ENCODE peak calls at places on chromosomes 4 and X, in five cellular contexts. F is breast epithelium, Y is esophagus muscularis mucosa, E is GM12891, W is GM12892. N is an unnamed sample.

GRCh38 chr4:48162162-48162561 is 28.1 kb upstream of the TXK start:
- DNase-seq in Y (no peak), E (no peak), F (no peak), W (no peak), N (no peak)

GRCh38 chr4:183729430-183730328 is 70.6 kb downstream of the TRAPPC11 start:
- DNase-seq in E (no peak), W (no peak), F (no peak), Y (no peak), N (no peak)

GRCh38 chrX:148049441-148049840 is 68.3 kb downstream of the FMR1NB start:
- DNase-seq in F (no peak), W (no peak), E (no peak), Y (no peak), N (no peak)

GRCh38 chr4:170139764-170140163 is 50.0 kb upstream of the AADAT start:
- DNase-seq in F (no peak), W (no peak), E (no peak), Y (no peak), N (no peak)

GRCh38 chr4:89598602-89599001 is 238.4 kb downstream of the SNCA start:
- DNase-seq in E (no peak), W (no peak), F (no peak), Y (no peak), N (no peak)

GRCh38 chr4:5747746-5748365 is 36.9 kb downstream of the EVC start:
- DNase-seq in F (no peak), W (no peak), E (no peak), Y (no peak), N (no peak)

GRCh38 chr4:55186123-55186522 is 60.7 kb upstream of the KDR start:
- DNase-seq in W (no peak), Y (no peak), E (no peak), F (no peak), N (no peak)

GRCh38 chr4:7322166-7322991 is 112.4 kb downstream of the PSAPL1 start:
- DNase-seq in E (no peak), F (no peak), W (no peak), Y (no peak), N (no peak)

GRCh38 chrX:82658492-82658891 is 849.6 kb upstream of the POU3F4 start:
- DNase-seq in F (no peak), E (no peak), Y (no peak), W (no peak), N (no peak)
- TF ChIP-seq POLR2AphosphoS5 in F (no peak), E (no peak), Y (no peak), W (no peak), N (no peak)

DNA sequence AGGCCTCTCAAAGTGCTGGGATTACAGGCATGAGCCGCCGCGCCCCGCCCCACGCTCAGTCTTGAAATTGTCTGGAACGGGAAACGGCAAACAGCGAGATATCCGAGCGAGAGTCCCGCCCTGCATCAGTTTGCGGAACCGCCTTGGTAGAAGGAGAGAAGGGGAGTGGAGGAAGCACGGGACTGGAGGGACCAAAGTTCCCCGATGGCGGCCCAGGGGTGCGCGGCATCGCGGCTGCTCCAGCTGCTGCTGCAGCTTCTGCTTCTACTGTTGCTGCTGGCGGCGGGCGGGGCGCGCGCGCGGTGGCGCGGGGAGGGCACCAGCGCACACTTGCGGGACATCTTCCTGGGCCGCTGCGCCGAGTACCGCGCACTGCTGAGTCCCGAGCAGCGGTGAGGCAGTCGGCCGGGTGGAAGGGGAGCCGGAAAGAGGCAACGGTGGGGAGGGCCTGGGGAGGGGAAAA is at the start of gene BST1:
- DNase-seq in W (peak; percentile 20), E (peak; percentile 29), Y (peak; percentile 95), F (peak; percentile 56), N (no peak)
- TF ChIP-seq POLR2AphosphoS5 in W (no peak), E (no peak), Y (peak; percentile 28), F (no peak), N (no peak)

DNA sequence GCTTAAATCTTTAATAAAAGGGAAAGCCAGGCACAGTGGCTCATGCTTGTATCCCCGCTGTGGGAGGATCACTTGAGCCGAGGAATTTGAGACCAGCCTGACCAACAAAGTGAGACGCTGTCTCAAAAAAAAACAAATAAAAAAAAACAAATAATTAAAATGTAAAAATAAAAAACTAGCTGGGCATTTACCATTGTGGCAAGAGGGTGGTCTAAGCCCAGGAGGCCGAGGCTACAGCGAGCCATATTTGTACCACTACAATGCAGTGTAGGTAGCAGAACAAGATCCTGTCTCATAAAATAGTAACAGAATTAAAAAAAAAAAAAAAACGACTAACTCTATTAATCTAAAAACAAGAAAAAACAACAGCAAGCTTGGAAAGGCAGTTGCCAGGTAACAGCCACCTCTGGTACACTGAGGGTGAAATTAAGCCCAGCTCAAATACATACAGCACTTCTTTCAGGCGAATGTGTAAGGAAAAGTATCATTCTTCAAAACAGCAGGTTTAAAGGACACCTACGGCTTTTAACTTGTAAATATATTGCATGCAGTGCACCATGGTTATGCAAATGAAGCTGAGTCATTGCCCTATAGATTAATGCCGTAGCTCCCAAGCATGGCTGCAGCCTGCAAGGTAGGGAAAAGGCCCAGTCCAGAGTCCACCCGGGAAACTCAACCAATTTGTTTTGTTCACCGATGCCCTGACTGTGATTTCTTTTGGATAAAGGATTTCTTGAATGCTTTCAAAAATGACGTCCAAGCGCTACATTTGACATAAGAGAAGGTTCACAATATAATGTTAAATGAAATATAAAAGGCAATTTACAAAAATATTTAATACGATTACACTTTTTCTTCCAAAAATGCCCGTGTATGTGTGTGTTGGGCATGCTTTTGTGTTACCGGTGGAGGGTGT is 14.5 kb upstream of the TXLNG start:
- DNase-seq in F (no peak), E (no peak), Y (no peak), W (no peak), N (no peak)
- TF ChIP-seq POLR2AphosphoS5 in F (no peak), E (peak; percentile 64), Y (no peak), W (peak; percentile 56), N (no peak)

GRCh38 chrX:110691446-110691845 is 104.2 kb downstream of the CHRDL1 start:
- DNase-seq in F (no peak), W (no peak), E (no peak), Y (no peak), N (no peak)
- TF ChIP-seq POLR2AphosphoS5 in F (no peak), W (no peak), E (no peak), Y (no peak), N (no peak)

GRCh38 chr4:83285022-83285387 is 407 bp upstream of the COQ2 start:
- DNase-seq in Y (no peak), F (no peak), W (no peak), E (no peak), N (no peak)

GRCh38 chr4:83284161-83285021 is at the start of gene COQ2:
- DNase-seq in E (peak; percentile 76), Y (peak; percentile 98), F (peak; percentile 94), W (peak; percentile 75), N (no peak)

GRCh38 chr4:83276299-83277040 is 8.1 kb downstream of the COQ2 start:
- DNase-seq in Y (no peak), W (no peak), E (no peak), F (no peak), N (no peak)

GRCh38 chr4:83282049-83282535 is 2.5 kb downstream of the COQ2 start:
- DNase-seq in W (no peak), F (no peak), E (no peak), Y (no peak), N (no peak)

GRCh38 chr4:83281326-83281725 is 3.3 kb downstream of the COQ2 start:
- DNase-seq in W (no peak), Y (no peak), F (no peak), E (no peak), N (no peak)
- TF ChIP-seq POLR2AphosphoS5 in W (no peak), Y (no peak), F (no peak), E (no peak), N (no peak)

GRCh38 chrX:3527166-3527565 is 180.7 kb upstream of the MXRA5 start:
- DNase-seq in Y (no peak), E (no peak), F (no peak), W (no peak), N (no peak)

GRCh38 chrX:3527811-3528210 is 181.4 kb upstream of the MXRA5 start:
- DNase-seq in F (no peak), Y (no peak), E (no peak), W (no peak), N (no peak)

GRCh38 chrX:3526749-3527148 is 180.3 kb upstream of the MXRA5 start:
- DNase-seq in F (no peak), E (no peak), Y (no peak), W (no peak), N (no peak)

GRCh38 chrX:3532571-3532970 is 180.9 kb downstream of the PRKX start:
- DNase-seq in Y (no peak), F (no peak), E (no peak), W (no peak), N (no peak)
- TF ChIP-seq POLR2AphosphoS5 in Y (no peak), F (no peak), E (no peak), W (no peak), N (no peak)

DNA sequence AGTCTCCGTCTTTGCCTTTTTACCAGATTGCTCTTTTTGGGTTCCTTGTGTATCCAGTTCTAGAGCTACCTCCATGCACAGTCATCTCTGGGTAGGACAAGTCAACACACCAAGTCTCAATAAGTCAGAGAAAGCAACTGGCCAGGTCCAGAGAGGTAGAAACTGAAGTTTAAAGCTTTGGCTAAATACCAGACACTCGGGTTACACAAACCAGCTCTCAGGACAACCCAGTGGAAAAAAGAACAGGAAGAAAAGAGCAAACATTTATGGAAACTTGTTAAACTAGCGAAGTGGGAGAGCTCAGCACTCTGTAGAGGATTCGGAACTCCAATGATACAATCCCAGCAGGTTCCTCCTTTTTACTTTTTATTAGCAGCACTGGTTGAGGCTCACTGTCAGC is 291.0 kb upstream of the CPEB2 start:
- DNase-seq in E (no peak), F (no peak), W (no peak), Y (no peak), N (no peak)
- TF ChIP-seq POLR2AphosphoS5 in E (no peak), F (no peak), W (no peak), Y (no peak), N (no peak)

DNA sequence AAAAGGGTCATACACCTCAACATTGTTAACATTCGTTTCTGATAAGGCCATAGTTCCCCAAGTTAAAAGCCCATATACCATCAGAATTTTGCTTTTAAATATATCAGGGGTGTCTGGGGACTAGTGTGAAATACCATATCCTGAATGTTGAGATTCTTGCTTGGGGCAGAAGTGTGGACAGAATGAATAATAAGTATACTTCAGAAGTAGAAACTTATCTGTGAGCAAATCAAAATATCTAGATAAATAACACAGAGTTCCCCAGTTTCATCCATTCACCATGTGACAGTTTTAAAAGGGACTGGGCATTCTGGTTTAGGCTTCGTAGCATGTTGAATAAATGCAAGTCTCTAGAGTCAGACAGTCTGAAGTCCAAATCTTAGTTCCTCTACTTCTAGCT is 110.5 kb downstream of the CHRNA9 start:
- DNase-seq in W (no peak), F (no peak), E (no peak), Y (no peak), N (no peak)
- TF ChIP-seq POLR2AphosphoS5 in W (no peak), F (no peak), E (no peak), Y (no peak), N (no peak)

DNA sequence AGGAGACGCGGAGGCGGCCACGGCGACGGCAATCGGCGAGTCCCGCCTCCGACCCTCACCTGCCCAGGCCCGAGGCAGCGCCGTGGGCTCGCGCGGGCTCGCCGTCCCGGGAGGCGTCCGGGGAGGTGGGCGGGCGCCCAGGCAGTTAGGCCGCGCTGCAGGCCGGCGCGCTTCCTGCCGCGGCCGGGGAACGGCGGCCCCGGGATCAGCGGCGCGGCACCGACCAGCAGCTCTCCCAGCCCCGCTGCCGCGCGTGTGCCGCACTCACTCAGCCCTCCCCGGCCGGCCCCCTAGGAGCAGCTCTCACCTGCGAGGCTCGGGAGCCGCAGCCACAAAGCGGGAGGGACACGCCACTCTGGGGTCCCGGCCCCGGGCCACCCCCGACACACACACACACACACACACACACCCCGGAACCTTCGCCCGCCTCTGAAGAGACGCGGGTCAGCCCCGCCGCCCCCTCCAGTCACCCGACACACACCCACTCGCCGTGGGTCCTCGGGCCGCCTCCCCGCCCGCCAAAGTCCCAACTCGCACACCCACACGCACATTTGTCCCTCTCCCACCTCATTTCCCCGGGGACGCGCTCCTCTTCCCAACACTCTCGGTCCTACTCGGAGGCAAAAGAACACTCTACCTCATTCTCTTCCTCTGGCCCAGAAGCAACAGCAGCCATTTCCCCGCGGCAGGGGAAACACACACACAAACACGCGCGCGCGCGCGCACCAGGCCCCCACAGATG is at the start of gene CNOT6L:
- DNase-seq in Y (peak; percentile 95), E (peak; percentile 30), W (peak; percentile 27), F (peak; percentile 67), N (peak; percentile 91)
- TF ChIP-seq POLR2AphosphoS5 in Y (no peak), E (no peak), W (no peak), F (no peak), N (no peak)